ENCODE peak calls at places on chromosomes 13 and 19, in four cellular contexts. One of them, this sample, is unnamed.

GRCh38 chr19:7933411-7933810 is 7.5 kb upstream of the CTXN1 start:
- DNase-seq in NCI-H1092: no peak
- DNase-seq in COLO829: no peak
- DNase-seq in dorsolateral prefrontal cortex: no peak
- DNase-seq in this sample: no peak

GRCh38 chr19:51784922-51785690 is 9.9 kb upstream of the FPR3 start:
- DNase-seq in NCI-H1092: no peak
- DNase-seq in COLO829: no peak
- DNase-seq in dorsolateral prefrontal cortex: no peak
- DNase-seq in this sample: no peak

GRCh38 chr19:6098574-6098973 is 11.7 kb downstream of the RFX2 start:
- DNase-seq in NCI-H1092: no peak
- DNase-seq in COLO829: no peak
- DNase-seq in dorsolateral prefrontal cortex: no peak
- DNase-seq in this sample: no peak

GRCh38 chr19:29745253-29745652 is 30.2 kb upstream of the C19orf12 start:
- DNase-seq in NCI-H1092: no peak
- DNase-seq in COLO829: no peak
- DNase-seq in dorsolateral prefrontal cortex: no peak
- DNase-seq in this sample: no peak

GRCh38 chr19:2811221-2811722 is 8.4 kb upstream of the ZNF554 start:
- DNase-seq in NCI-H1092: no peak
- DNase-seq in COLO829: no peak
- DNase-seq in dorsolateral prefrontal cortex: no peak
- DNase-seq in this sample: no peak

GRCh38 chr13:101301053-101301452 is 115.3 kb downstream of the NALCN start:
- DNase-seq in NCI-H1092: no peak
- DNase-seq in COLO829: no peak
- DNase-seq in dorsolateral prefrontal cortex: no peak
- DNase-seq in this sample: no peak

GRCh38 chr13:42746846-42747245 is 34.5 kb upstream of the FAM216B start:
- DNase-seq in NCI-H1092: no peak
- DNase-seq in COLO829: no peak
- DNase-seq in dorsolateral prefrontal cortex: no peak
- DNase-seq in this sample: no peak

GRCh38 chr13:110216403-110217041 is 90.4 kb downstream of the COL4A1 start:
- DNase-seq in NCI-H1092: no peak
- DNase-seq in COLO829: no peak
- DNase-seq in dorsolateral prefrontal cortex: no peak
- DNase-seq in this sample: no peak

GRCh38 chr19:12696366-12697335 is at the start of gene FBXW9:
- DNase-seq in NCI-H1092: peak
- DNase-seq in COLO829: peak
- DNase-seq in dorsolateral prefrontal cortex: peak
- DNase-seq in this sample: peak

GRCh38 chr13:44198826-44199225 is 174.8 kb upstream of the SERP2 start:
- DNase-seq in NCI-H1092: no peak
- DNase-seq in COLO829: no peak
- DNase-seq in dorsolateral prefrontal cortex: no peak
- DNase-seq in this sample: no peak

GRCh38 chr19:44847144-44848035 is 1.3 kb downstream of the NECTIN2 start:
- DNase-seq in NCI-H1092: no peak
- DNase-seq in COLO829: no peak
- DNase-seq in dorsolateral prefrontal cortex: no peak
- DNase-seq in this sample: peak

GRCh38 chr13:51058461-51059167 is 52.5 kb downstream of the C13orf42 start:
- DNase-seq in NCI-H1092: no peak
- DNase-seq in COLO829: no peak
- DNase-seq in dorsolateral prefrontal cortex: no peak
- DNase-seq in this sample: no peak

This sample was measured in HCT116.